ENCODE peak calls at places on chromosomes 7 and 10, in ten cellular contexts. L, G, A, N, H, E, R, V, O and B are unnamed samples.

GRCh38 chr7:132381742-132382472 is 194.4 kb downstream of the PLXNA4 start:
- DNase-seq in N (no peak), G (no peak), O (no peak), A (peak), H (peak), R (no peak), E (peak), L (no peak), V (no peak), B (no peak)

GRCh38 chr10:7559447-7559846 is 107.3 kb downstream of the ITIH5 start:
- DNase-seq in R (no peak), G (no peak), V (no peak), A (no peak), L (no peak), E (no peak), O (no peak), N (no peak), H (no peak), B (no peak)

GRCh38 chr7:7354674-7355073 is 172.3 kb downstream of the C1GALT1 start:
- DNase-seq in A (no peak), V (no peak), O (no peak), G (no peak), L (peak), N (no peak), R (no peak), H (no peak), E (no peak), B (no peak)

GRCh38 chr7:112080441-112080840 is 125.8 kb downstream of the DOCK4 start:
- DNase-seq in H (peak), G (peak), N (no peak), R (no peak), L (peak), O (no peak), E (peak), A (no peak), V (peak), B (peak)

GRCh38 chr10:114084225-114084624 is 40.6 kb downstream of the ADRB1 start:
- DNase-seq in N (no peak), V (no peak), E (no peak), A (no peak), O (no peak), R (no peak), G (no peak), L (no peak), H (no peak), B (no peak)

GRCh38 chr10:30092151-30092790 is 32.9 kb upstream of the JCAD start:
- DNase-seq in L (peak), V (no peak), N (no peak), E (peak), O (no peak), H (no peak), R (no peak), A (no peak), G (peak), B (peak)

GRCh38 chr10:61828788-61829187 is 72.7 kb upstream of the ARID5B start:
- DNase-seq in O (no peak), V (no peak), A (no peak), H (no peak), L (no peak), R (no peak), E (no peak), N (no peak), G (no peak), B (no peak)

GRCh38 chr7:39595102-39595620 is 28.2 kb upstream of the RALA start:
- DNase-seq in A (no peak), V (no peak), L (no peak), O (no peak), E (peak), R (no peak), N (no peak), H (no peak), G (peak), B (no peak)

GRCh38 chr7:44754802-44755697 is 6.4 kb downstream of the ZMIZ2 start:
- DNase-seq in A (no peak), V (no peak), R (no peak), E (no peak), G (no peak), L (no peak), N (no peak), H (no peak), O (no peak), B (no peak)

GRCh38 chr7:45648671-45648995 is 74.5 kb downstream of the ADCY1 start:
- DNase-seq in E (no peak), R (no peak), L (no peak), A (no peak), N (no peak), O (no peak), G (no peak), H (no peak), V (no peak), B (no peak)

GRCh38 chr10:28743576-28743975 is 66.3 kb downstream of the BAMBI start:
- DNase-seq in H (no peak), R (no peak), E (no peak), V (no peak), A (no peak), O (no peak), L (no peak), G (no peak), N (no peak), B (no peak)

GRCh38 chr10:74079914-74080590 is 70.6 kb downstream of the AP3M1 start:
- DNase-seq in R (no peak), N (no peak), A (no peak), G (peak), O (no peak), L (peak), H (no peak), E (peak), V (no peak), B (no peak)

GRCh38 chr10:50232261-50232639 is 19.1 kb downstream of the ASAH2 start:
- DNase-seq in H (no peak), R (no peak), A (no peak), E (no peak), O (no peak), G (no peak), L (no peak), N (no peak), V (no peak), B (no peak)

GRCh38 chr7:73504017-73504416 is 18.1 kb downstream of the BAZ1B start:
- DNase-seq in N (no peak), R (no peak), H (no peak), E (peak), L (no peak), A (no peak), V (no peak), O (no peak), G (no peak), B (no peak)

GRCh38 chr7:44348851-44349781 is 23.7 kb upstream of the CAMK2B start:
- DNase-seq in V (no peak), O (no peak), L (no peak), H (no peak), E (no peak), G (no peak), R (no peak), N (no peak), A (peak), B (no peak)

GRCh38 chr10:55002420-55002819 is 201.4 kb upstream of the PCDH15 start:
- DNase-seq in N (no peak), R (no peak), E (no peak), V (no peak), L (no peak), G (no peak), H (no peak), O (no peak), A (no peak), B (no peak)

GRCh38 chr10:3782099-3782455 is 2.9 kb downstream of the KLF6 start:
- DNase-seq in E (no peak), R (no peak), A (no peak), O (no peak), N (no peak), V (no peak), G (no peak), H (no peak), L (no peak), B (no peak)

GRCh38 chr7:50359995-50360925 is 55.7 kb downstream of the IKZF1 start:
- DNase-seq in H (no peak), N (no peak), R (no peak), L (no peak), O (peak), V (no peak), A (no peak), E (no peak), G (no peak), B (no peak)

GRCh38 chr7:3134715-3135114 is 91.0 kb upstream of the CARD11 start:
- DNase-seq in A (no peak), O (no peak), H (no peak), L (peak), V (no peak), E (peak), R (no peak), N (no peak), G (no peak), B (no peak)

GRCh38 chr7:20351901-20352300 is 21.2 kb downstream of the ITGB8 start:
- DNase-seq in H (no peak), L (peak), R (no peak), V (no peak), E (peak), O (no peak), N (no peak), A (no peak), G (peak), B (peak)

GRCh38 chr7:145143690-145144089 is 307.8 kb upstream of the TPK1 start:
- DNase-seq in E (no peak), R (no peak), A (no peak), H (no peak), G (no peak), O (no peak), L (no peak), N (no peak), V (no peak), B (no peak)

GRCh38 chr7:17234398-17235021 is 63.9 kb upstream of the AHR start:
- DNase-seq in H (peak), O (peak), N (no peak), L (peak), R (no peak), V (peak), G (peak), E (peak), A (no peak), B (peak)

GRCh38 chr7:45980181-45980905 is 59.3 kb upstream of the IGFBP3 start:
- DNase-seq in G (peak), V (no peak), L (no peak), E (peak), R (no peak), N (no peak), A (no peak), O (no peak), H (no peak), B (peak)

GRCh38 chr10:99331207-99331803 is 2.1 kb downstream of the CNNM1 start:
- DNase-seq in A (peak), G (peak), H (no peak), E (no peak), O (no peak), R (no peak), N (no peak), V (no peak), L (no peak), B (peak)

GRCh38 chr7:77330169-77330882 is 85.8 kb downstream of the GSAP start:
- DNase-seq in R (no peak), N (no peak), G (peak), O (no peak), E (no peak), A (no peak), L (peak), V (no peak), H (no peak), B (no peak)

GRCh38 chr10:8350250-8350967 is 295.9 kb downstream of the GATA3 start:
- DNase-seq in N (no peak), O (no peak), R (no peak), G (peak), V (no peak), L (peak), E (peak), H (no peak), A (no peak), B (no peak)

GRCh38 chr10:4501306-4501705 is 324.7 kb upstream of the AKR1E2 start:
- DNase-seq in O (no peak), G (peak), L (no peak), E (peak), H (peak), V (no peak), A (no peak), R (no peak), N (no peak), B (no peak)

GRCh38 chr7:50808282-50808888 is 25.7 kb upstream of the GRB10 start:
- DNase-seq in H (no peak), A (no peak), L (peak), V (no peak), N (no peak), O (no peak), E (no peak), G (no peak), R (no peak), B (no peak)

GRCh38 chr7:51070163-51070562 is 246.4 kb downstream of the COBL start:
- DNase-seq in V (no peak), H (no peak), L (peak), E (peak), A (no peak), R (no peak), G (no peak), N (no peak), O (no peak), B (peak)

GRCh38 chr7:104272767-104273384 is 55.5 kb upstream of the LHFPL3 start:
- DNase-seq in H (no peak), G (peak), R (no peak), A (peak), E (peak), L (peak), V (no peak), O (no peak), N (no peak), B (peak)

GRCh38 chr7:45650404-45651055 is 76.4 kb downstream of the ADCY1 start:
- DNase-seq in A (no peak), G (no peak), R (no peak), H (no peak), O (no peak), E (no peak), N (no peak), V (no peak), L (no peak), B (no peak)

GRCh38 chr10:129864082-129864481 is 100.0 kb downstream of the EBF3 start:
- DNase-seq in L (no peak), E (no peak), O (no peak), V (no peak), R (no peak), H (no peak), N (no peak), G (no peak), A (no peak), B (no peak)

GRCh38 chr10:60894816-60895215 is 49.2 kb downstream of the RHOBTB1 start:
- DNase-seq in L (peak), G (no peak), H (no peak), R (no peak), N (no peak), E (no peak), V (no peak), O (no peak), A (no peak), B (no peak)

GRCh38 chr10:7836571-7836970 is 18.3 kb downstream of the TAF3 start:
- DNase-seq in G (no peak), E (no peak), L (no peak), A (no peak), O (no peak), H (no peak), N (no peak), V (no peak), R (no peak), B (no peak)

GRCh38 chr10:61942997-61943457 is 41.5 kb downstream of the ARID5B start:
- DNase-seq in N (no peak), G (peak), R (no peak), A (no peak), V (no peak), E (peak), L (peak), H (no peak), O (no peak), B (peak)

GRCh38 chr7:95725170-95725569 is 47.2 kb upstream of the DYNC1I1 start:
- DNase-seq in R (no peak), G (no peak), E (no peak), N (no peak), A (peak), V (no peak), L (no peak), O (no peak), H (no peak), B (no peak)
- TF ChIP-seq CTCF in R (peak), G (no peak), E (no peak), N (no peak), A (no peak), V (no peak), L (no peak), O (no peak), H (peak), B (no peak)

GRCh38 chr7:66296-66695 is 126.1 kb upstream of the FAM20C start:
- DNase-seq in E (no peak), V (no peak), R (no peak), L (no peak), N (no peak), G (no peak), O (no peak), A (no peak), H (no peak), B (no peak)

GRCh38 chr7:68629-69028 is 123.7 kb upstream of the FAM20C start:
- DNase-seq in L (no peak), H (no peak), O (no peak), R (no peak), G (no peak), E (peak), N (no peak), V (no peak), A (no peak), B (no peak)

GRCh38 chr7:66741-67140 is 125.6 kb upstream of the FAM20C start:
- DNase-seq in R (no peak), G (no peak), H (no peak), E (no peak), L (no peak), V (no peak), O (no peak), A (no peak), N (no peak), B (no peak)

GRCh38 chr7:65554-65953 is 126.8 kb upstream of the FAM20C start:
- DNase-seq in N (no peak), H (no peak), V (no peak), O (no peak), A (no peak), R (no peak), E (peak), G (peak), L (no peak), B (peak)

GRCh38 chr7:67738-68395 is 124.5 kb upstream of the FAM20C start:
- DNase-seq in V (no peak), E (peak), O (no peak), N (no peak), A (no peak), L (peak), G (peak), H (no peak), R (no peak), B (no peak)
- TF ChIP-seq CTCF in V (no peak), E (no peak), O (no peak), N (no peak), A (no peak), L (no peak), G (no peak), H (peak), R (no peak), B (peak)

GRCh38 chr7:81260152-81260551 is 341.3 kb upstream of the SEMA3C start:
- DNase-seq in G (peak), R (no peak), V (no peak), N (no peak), A (no peak), E (no peak), H (no peak), L (no peak), O (no peak), B (no peak)

GRCh38 chr7:81256991-81257390 is 338.1 kb upstream of the SEMA3C start:
- DNase-seq in L (no peak), H (no peak), E (no peak), R (no peak), V (no peak), O (no peak), G (peak), N (no peak), A (peak), B (no peak)
- TF ChIP-seq CTCF in L (no peak), H (peak), E (peak), R (peak), V (peak), O (no peak), G (peak), N (no peak), A (peak), B (peak)

GRCh38 chr7:24816868-24817267 is 59.6 kb upstream of the GSDME start:
- DNase-seq in L (no peak), V (no peak), R (no peak), A (no peak), E (no peak), G (no peak), O (no peak), H (no peak), N (no peak), B (no peak)

GRCh38 chr7:24820730-24821044 is 63.4 kb upstream of the GSDME start:
- DNase-seq in G (no peak), O (no peak), H (peak), A (peak), E (no peak), R (no peak), V (peak), L (no peak), N (no peak), B (peak)

GRCh38 chr7:24821045-24821853 is 64.0 kb upstream of the GSDME start:
- DNase-seq in L (peak), O (peak), G (peak), H (peak), A (no peak), R (no peak), N (peak), V (peak), E (peak), B (peak)

GRCh38 chr7:24817339-24817738 is 60.1 kb upstream of the GSDME start:
- DNase-seq in G (no peak), L (no peak), O (no peak), N (no peak), R (no peak), A (no peak), V (no peak), E (peak), H (no peak), B (no peak)

GRCh38 chr7:24819916-24820689 is 62.8 kb upstream of the GSDME start:
- DNase-seq in R (peak), A (peak), L (peak), V (peak), G (peak), E (peak), N (peak), H (peak), O (peak), B (peak)
- TF ChIP-seq CTCF in R (peak), A (peak), L (peak), V (peak), G (peak), E (peak), N (peak), H (peak), O (peak), B (peak)

DNA sequence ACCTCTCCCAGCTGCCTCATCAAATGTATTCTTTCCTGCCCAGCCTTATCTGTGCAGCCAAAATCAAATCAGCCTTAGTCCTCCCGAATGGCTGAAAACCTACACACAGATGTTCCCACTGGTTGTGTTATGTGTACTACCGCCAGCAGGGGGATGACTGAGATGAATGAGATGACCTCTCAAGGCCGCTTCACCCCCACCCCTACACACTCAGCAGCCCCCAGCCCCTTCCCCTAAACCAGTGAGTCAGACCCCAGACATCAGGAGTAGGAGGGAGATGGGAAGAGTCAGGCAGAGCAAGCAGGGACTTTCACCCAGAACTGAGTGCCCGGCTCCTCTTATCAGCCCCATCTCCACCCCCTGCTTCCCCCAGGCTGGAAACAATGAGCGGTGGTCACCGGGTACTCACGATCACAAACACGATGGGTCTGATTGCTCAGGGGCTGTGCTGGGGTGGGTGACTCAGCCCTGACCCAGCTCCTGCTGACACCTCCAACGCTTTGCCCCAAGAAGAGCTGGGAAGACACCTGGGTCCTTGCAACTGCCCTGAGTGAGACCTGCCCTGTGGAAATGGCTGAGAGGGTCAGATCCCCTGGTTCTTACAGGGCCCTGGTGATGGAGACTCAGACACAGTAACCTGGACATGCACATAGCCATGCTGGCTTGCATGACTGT is 6.6 kb upstream of the C10orf105 start:
- DNase-seq in E (peak), A (no peak), O (no peak), N (no peak), H (no peak), G (peak), V (peak), R (no peak), L (peak), B (peak)
- TF ChIP-seq CTCF in E (peak), A (peak), O (peak), N (no peak), H (peak), G (peak), V (peak), R (no peak), L (peak), B (peak)

DNA sequence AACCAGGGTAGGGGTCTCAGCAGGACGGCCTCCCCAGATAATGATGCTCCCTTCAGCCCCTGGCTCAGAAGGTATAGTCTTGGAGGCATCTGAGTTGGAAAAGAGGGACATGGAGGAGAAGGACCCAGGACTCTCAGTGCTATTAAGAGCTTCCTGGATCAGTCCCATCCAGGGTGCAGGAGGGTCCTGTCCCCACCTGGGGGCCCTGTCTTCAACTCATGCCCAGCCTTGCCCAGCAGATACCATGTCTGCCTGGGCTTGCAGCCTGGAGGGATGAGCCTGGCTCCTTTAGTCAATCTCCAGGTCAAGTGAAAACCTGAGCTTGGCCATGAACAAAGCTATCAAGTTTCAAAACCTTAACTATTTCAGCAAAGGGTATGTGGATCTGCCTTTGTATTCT is 67.6 kb downstream of the PRTFDC1 start:
- DNase-seq in N (no peak), O (no peak), E (no peak), L (no peak), H (no peak), R (no peak), A (no peak), G (no peak), V (no peak), B (no peak)
- TF ChIP-seq CTCF in N (no peak), O (no peak), E (no peak), L (no peak), H (peak), R (no peak), A (no peak), G (no peak), V (no peak), B (no peak)